ENCODE peak calls at places on chromosomes 2 and 18, in seven cellular contexts. Q, H, J, F, T, G and N are unnamed samples.
A peak's percentile ranks its signal among the peaks of the same experiment; 100 is the strongest.

GRCh38 chr2:37523861-37524362 is 147.5 kb downstream of the CDC42EP3 start:
- DNase-seq in H (no peak), G (no peak), T (no peak), J (peak; percentile 96), Q (no peak), F (peak; percentile 71), N (peak; percentile 63)

GRCh38 chr18:13376841-13377351 is 158.3 kb downstream of the LDLRAD4 start:
- DNase-seq in T (no peak), J (no peak), F (no peak), H (no peak), G (no peak), Q (no peak), N (no peak)

GRCh38 chr18:60413944-60414547 is 41.5 kb upstream of the MC4R start:
- DNase-seq in H (no peak), F (peak; percentile 26), J (peak; percentile 9), G (no peak), Q (no peak), T (no peak), N (no peak)

GRCh38 chr2:207847098-207847806 is 77.5 kb upstream of the FZD5 start:
- DNase-seq in Q (no peak), F (no peak), T (no peak), G (no peak), H (no peak), J (no peak), N (no peak)

GRCh38 chr18:9638886-9639285 is 24.5 kb upstream of the PPP4R1 start:
- DNase-seq in G (no peak), F (no peak), T (no peak), Q (no peak), H (no peak), J (no peak), N (no peak)

GRCh38 chr2:234787114-234787513 is 164.7 kb upstream of the SH3BP4 start:
- DNase-seq in H (no peak), J (no peak), F (no peak), T (no peak), G (no peak), Q (no peak), N (no peak)

GRCh38 chr2:106961328-106961727 is 75.4 kb upstream of the ST6GAL2 start:
- DNase-seq in G (no peak), Q (no peak), H (no peak), J (no peak), T (no peak), F (no peak), N (no peak)

GRCh38 chr2:203623104-203623503 is 83.3 kb upstream of the CD28 start:
- DNase-seq in G (no peak), J (peak; percentile 93), Q (no peak), H (no peak), F (no peak), T (peak; percentile 63), N (peak; percentile 95)

GRCh38 chr2:55052087-55053061 is 2.1 kb upstream of the RTN4 start:
- DNase-seq in G (no peak), Q (no peak), T (no peak), J (peak; percentile 49), F (no peak), H (no peak), N (no peak)

GRCh38 chr2:60549250-60550150 is 4.0 kb downstream of the BCL11A start:
- DNase-seq in T (no peak), Q (no peak), J (no peak), F (peak; percentile 38), H (peak; percentile 29), G (peak; percentile 35), N (no peak)

GRCh38 chr2:201363857-201364560 is 6.9 kb upstream of the FLACC1 start:
- DNase-seq in Q (no peak), H (no peak), J (peak; percentile 73), F (no peak), G (no peak), T (no peak), N (no peak)

GRCh38 chr18:79227617-79228016 is 158.4 kb downstream of the ATP9B start:
- DNase-seq in G (no peak), H (no peak), F (no peak), J (no peak), T (no peak), Q (no peak), N (no peak)

GRCh38 chr2:84905181-84906107 is at the start of gene TMSB10:
- DNase-seq in G (peak; percentile 95), J (peak; percentile 87), F (peak; percentile 92), Q (peak; percentile 70), H (peak; percentile 91), T (no peak), N (no peak)

GRCh38 chr18:58552057-58552461 is 76.8 kb downstream of the ALPK2 start:
- DNase-seq in F (no peak), H (no peak), J (no peak), T (peak; percentile 56), G (no peak), Q (no peak), N (no peak)

GRCh38 chr18:36446059-36446458 is 148.5 kb downstream of the FHOD3 start:
- DNase-seq in G (no peak), H (no peak), Q (no peak), J (no peak), T (no peak), F (no peak), N (no peak)

GRCh38 chr2:5694016-5694690 is 2.0 kb downstream of the SOX11 start:
- DNase-seq in F (no peak), H (no peak), J (peak; percentile 27), T (no peak), G (no peak), Q (no peak), N (no peak)

GRCh38 chr18:36568487-36568886 is 260.3 kb downstream of the TPGS2 start:
- DNase-seq in F (no peak), G (no peak), T (no peak), J (no peak), Q (no peak), H (no peak), N (no peak)

DNA sequence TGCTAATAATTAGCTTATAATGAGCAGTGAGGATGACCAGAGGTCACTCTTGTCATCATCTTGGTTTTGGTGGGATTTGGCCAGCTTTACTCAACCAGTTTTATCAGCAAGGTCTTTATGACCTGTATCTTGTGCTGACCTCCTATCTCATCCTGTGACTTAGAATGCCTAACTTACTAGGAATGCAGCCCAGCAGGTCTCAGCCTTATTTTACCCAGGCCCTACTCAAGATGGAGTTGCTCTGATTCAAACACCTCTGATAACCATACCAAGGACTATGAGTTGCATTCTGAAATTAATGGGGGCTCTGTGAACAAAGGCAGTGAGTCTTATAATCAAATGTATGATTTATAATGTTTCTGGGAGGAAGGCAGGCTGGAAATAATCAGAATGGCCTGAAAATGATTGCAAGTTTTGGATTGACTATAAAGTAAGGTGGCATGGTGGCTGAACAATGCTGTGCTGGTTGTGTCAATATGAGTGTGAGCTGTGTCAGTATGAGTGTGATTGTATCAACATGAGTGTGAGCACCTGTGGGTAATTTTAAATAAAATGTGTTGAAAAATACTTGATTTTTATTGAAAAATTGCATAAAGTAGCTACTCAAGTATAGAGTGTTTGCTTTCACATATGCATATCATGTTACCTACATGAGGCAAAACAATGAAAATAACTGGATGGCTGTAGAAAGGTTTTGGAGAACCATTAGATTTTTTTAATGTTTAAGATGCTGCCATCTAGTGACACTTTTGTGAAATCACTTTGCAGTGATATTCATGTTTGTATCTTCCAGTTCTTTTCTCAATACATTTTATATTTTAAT is 103.0 kb downstream of the KYNU start:
- DNase-seq in T (no peak), Q (no peak), G (no peak), H (no peak), J (peak; percentile 75), F (no peak), N (no peak)
- TF ChIP-seq CTCF in T (peak; percentile 27), Q (peak; percentile 67), G (no peak), H (peak; percentile 67), J (peak; percentile 41), F (peak; percentile 26), N (peak; percentile 15)

DNA sequence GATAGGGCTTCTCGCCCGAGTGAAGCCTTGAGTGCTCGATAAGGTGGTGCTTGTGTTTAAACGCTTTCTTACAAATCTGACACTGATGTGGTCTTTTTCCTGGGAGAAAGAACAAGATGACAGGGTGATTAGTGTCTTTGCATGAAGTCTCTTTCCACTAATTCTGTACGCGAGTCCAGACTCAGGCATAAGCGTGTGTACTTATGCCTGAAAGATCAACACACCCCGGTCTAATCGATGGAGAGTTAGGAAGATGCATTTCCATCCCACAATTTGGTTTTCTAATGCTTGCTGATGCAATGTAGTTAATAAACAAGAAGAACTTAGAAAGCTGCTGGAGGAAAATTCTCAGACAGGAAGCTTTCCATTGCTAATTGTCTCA is 130.0 kb downstream of the ZEB2 start:
- DNase-seq in G (no peak), H (no peak), T (no peak), Q (no peak), F (no peak), J (no peak), N (no peak)
- H3K4me3 ChIP-seq in G (no peak overlapping the region), H (peak overlapping the region; percentile 13), T (no peak overlapping the region), Q (no peak overlapping the region), F (no peak overlapping the region), J (no peak overlapping the region), N (no peak overlapping the region)

DNA sequence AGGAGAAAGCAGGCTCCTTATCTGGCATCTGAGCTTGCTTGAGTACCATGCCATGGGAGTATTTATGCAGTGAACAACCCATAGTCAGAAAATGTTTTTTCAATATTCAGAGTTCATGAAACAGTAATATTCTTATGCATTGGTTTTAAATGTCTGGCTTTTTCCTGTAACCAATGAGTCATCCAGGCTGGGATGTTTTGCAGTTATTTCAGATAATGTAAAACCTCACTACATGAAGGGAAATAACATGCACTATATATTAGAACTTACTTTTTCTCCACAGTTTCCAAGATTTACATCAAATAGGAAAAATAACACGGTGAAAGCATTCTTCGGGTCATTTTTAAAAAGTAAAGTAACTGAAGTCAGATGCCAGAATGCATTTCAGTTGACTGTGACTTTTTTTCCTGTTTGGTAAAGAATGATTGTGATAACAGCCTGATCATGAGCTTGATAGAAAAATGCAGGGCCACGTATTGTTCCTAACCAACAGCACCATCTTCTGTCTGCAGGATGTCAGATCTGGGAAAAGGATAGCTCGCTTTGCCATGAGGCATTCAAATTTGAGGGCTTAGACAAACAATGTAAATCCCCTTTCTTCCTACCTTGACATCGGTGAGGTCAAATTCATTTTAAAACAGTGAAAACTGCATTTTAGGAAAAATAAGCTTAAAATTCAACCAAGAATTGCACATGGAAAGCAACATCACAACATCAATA is 152.8 kb downstream of the DSC3 start:
- DNase-seq in T (peak; percentile 5), J (peak; percentile 0), F (no peak), H (no peak), Q (no peak), G (no peak), N (no peak)
- TF ChIP-seq CTCF in T (peak; percentile 37), J (no peak), F (no peak), H (peak; percentile 58), Q (peak; percentile 50), G (no peak), N (no peak)

GRCh38 chr2:46701152-46701551 is 214.5 kb downstream of the MCFD2 start:
- DNase-seq in T (no peak), F (no peak), G (no peak), J (peak; percentile 62), H (no peak), Q (no peak), N (no peak)

GRCh38 chr2:46705663-46706062 is 209.9 kb downstream of the MCFD2 start:
- DNase-seq in T (no peak), Q (no peak), G (no peak), H (no peak), J (no peak), F (no peak), N (no peak)

GRCh38 chr2:46704593-46704992 is 211.0 kb downstream of the MCFD2 start:
- DNase-seq in G (no peak), H (no peak), T (no peak), F (no peak), J (no peak), Q (no peak), N (no peak)

GRCh38 chr2:46702537-46702936 is 213.1 kb downstream of the MCFD2 start:
- DNase-seq in G (no peak), H (no peak), J (no peak), Q (no peak), T (no peak), F (no peak), N (no peak)

GRCh38 chr2:46703588-46703987 is 212.0 kb downstream of the MCFD2 start:
- DNase-seq in G (no peak), H (no peak), T (no peak), Q (no peak), F (no peak), J (no peak), N (no peak)
- H3K4me3 ChIP-seq in G (no peak overlapping the region), H (no peak overlapping the region), T (no peak overlapping the region), Q (no peak overlapping the region), F (no peak overlapping the region), J (no peak overlapping the region), N (no peak overlapping the region)